ENCODE peak calls at places on chromosomes 5 and 9, in five cellular contexts. X is left ventricle myocardium inferior, E is cardiac muscle cell, C is MM.1S, S is GM23338. B is an unnamed sample. For H3K4me1, the result is how much of the 10 kb centered on the place peaks cover.

GRCh38 chr5:25006734-25007133 is 362.0 kb upstream of the CDH10 start:
- DNase-seq in X (no peak), E (peak), C (peak), S (peak), B (no peak)

GRCh38 chr9:109250311-109250741 is 70.5 kb downstream of the EPB41L4B start:
- DNase-seq in X (no peak), E (no peak), C (no peak), S (no peak), B (no peak)

GRCh38 chr5:16935271-16936149 is 578 bp downstream of the MYO10 start:
- DNase-seq in X (no peak), E (peak), C (no peak), S (peak), B (peak)

GRCh38 chr5:141084487-141084989 is 9.9 kb upstream of the PCDHB2 start:
- DNase-seq in X (no peak), E (peak), C (peak), S (peak), B (no peak)

GRCh38 chr9:134325813-134326753 is at the start of gene RXRA:
- DNase-seq in X (peak), E (peak), C (peak), S (peak), B (peak)

GRCh38 chr5:179115845-179116524 is 55.8 kb downstream of the ZNF354C start:
- DNase-seq in X (no peak), E (no peak), C (no peak), S (no peak), B (peak)

GRCh38 chr5:180589771-180590542 is 1.3 kb downstream of the SCGB3A1 start:
- DNase-seq in X (no peak), E (no peak), C (peak), S (peak), B (peak)

GRCh38 chr5:111774525-111774924 is 17.5 kb upstream of the NREP start:
- DNase-seq in X (peak), E (peak), C (peak), S (peak), B (no peak)

GRCh38 chr5:142906863-142907671 is 136.9 kb downstream of the ARHGAP26 start:
- DNase-seq in X (peak), E (no peak), C (no peak), S (no peak), B (no peak)

DNA sequence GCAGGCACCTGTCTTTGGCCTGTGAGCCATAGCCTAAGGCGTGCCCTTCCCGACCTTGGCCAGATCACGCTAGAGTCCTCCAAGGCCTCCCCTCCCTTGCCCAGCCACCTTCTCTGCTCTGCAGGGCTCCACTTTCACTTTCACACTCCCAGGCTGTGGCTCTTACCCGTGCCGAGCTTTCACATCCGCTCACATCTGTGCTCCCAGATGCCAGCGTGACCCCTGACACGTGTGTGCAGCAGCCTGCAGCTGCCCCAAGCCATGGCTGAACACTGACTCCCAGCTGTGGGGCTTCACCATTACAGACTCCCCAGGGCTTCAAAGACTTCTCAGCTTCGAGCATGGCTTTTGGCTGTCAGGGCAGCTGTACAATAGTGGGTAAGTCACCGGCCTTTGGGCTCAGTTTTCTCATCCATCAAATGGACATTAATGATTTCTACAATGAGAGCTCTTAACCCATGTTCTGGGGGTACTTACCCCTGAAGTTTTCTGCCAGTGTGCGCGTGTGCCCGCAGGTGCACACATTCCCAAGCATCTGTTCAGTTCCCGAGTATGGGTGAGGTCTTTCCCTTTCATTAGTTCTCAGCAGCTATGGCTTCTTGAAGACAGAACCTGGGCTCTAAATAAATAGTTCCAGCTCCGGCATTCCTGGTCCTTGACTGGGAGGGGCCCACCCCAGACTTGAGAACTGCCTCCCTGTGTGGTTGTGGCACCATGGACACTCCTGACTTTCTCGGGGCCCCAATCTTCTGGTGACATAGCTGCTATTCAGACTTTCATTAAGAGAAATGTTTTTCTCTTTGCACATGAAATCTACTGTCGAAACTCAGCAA is 118.6 kb downstream of the RGS3 start:
- DNase-seq in X (peak), E (no peak), C (peak), S (no peak), B (peak)
- H3K4me3 ChIP-seq in X (peak), E (no peak), C (no peak), S (no peak), B (peak)

GRCh38 chr9:613771-614347 is 227.6 kb upstream of the DMRT1 start:
- DNase-seq in X (peak), E (peak), C (peak), S (peak), B (peak)
- TF ChIP-seq CTCF in X (peak), E (peak), C (peak), S (peak), B (peak)

GRCh38 chr5:116379306-116379705 is 195.3 kb downstream of the SEMA6A start:
- DNase-seq in X (no peak), E (no peak), C (no peak), S (no peak), B (no peak)

GRCh38 chr5:116378007-116378831 is 196.4 kb downstream of the SEMA6A start:
- DNase-seq in X (no peak), E (no peak), C (no peak), S (no peak), B (no peak)

GRCh38 chr5:116374434-116374852 is 200.2 kb downstream of the SEMA6A start:
- DNase-seq in X (no peak), E (no peak), C (no peak), S (no peak), B (no peak)

GRCh38 chr5:116375926-116376325 is 198.7 kb downstream of the SEMA6A start:
- DNase-seq in X (no peak), E (no peak), C (no peak), S (no peak), B (no peak)

DNA sequence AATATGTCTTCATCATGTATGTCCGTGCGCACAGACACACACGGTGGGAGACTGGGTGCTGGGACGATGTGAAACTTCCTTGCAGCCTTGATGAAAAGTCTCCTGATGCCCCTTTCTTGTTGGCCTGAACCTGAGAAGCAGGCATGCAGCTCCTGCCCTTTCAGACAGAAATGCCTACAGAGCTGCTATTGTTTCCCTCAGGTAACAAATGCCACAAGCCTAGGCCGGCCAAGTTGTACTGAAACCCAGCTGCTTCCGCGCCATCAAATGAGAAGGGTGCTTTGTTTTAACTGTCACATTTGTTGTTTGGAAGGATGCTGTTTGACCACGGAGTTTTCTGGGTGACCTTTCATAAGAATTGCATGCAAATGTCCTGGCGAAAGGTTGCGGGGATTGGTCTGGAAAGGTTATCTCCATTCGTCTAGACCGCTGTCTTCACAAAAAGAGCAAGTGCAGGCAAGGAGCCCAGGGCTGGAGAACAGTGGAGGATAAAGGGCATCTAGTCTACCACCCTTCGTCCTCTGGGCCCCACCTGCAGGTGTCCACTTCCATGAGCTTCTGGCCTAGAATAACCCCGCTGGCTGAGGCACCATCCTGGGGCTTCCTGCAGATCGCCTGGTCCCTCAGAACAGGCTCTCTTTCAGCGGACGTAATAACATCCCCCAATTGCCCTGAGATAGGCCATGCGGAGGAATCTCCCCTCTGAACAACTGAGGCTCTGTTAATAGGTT is 197.2 kb downstream of the SEMA6A start:
- DNase-seq in X (no peak), E (no peak), C (peak), S (no peak), B (no peak)
- H3K4me1 ChIP-seq in X (under half), E (under half), C (under half), S (under half), B (under half)

GRCh38 chr5:99063737-99064136 is 134.9 kb upstream of the CHD1 start:
- DNase-seq in X (no peak), E (no peak), C (no peak), S (no peak), B (no peak)
- H3K4me3 ChIP-seq in X (no peak), E (no peak), C (no peak), S (no peak), B (no peak)

GRCh38 chr5:8396756-8397155 is 527.8 kb downstream of the MTRR start:
- DNase-seq in X (no peak), E (no peak), C (no peak), S (no peak), B (no peak)

GRCh38 chr5:8391916-8392315 is 523.0 kb downstream of the MTRR start:
- DNase-seq in X (no peak), E (no peak), C (no peak), S (no peak), B (no peak)

GRCh38 chr5:8399471-8399870 is 530.5 kb downstream of the MTRR start:
- DNase-seq in X (no peak), E (no peak), C (no peak), S (no peak), B (no peak)

DNA sequence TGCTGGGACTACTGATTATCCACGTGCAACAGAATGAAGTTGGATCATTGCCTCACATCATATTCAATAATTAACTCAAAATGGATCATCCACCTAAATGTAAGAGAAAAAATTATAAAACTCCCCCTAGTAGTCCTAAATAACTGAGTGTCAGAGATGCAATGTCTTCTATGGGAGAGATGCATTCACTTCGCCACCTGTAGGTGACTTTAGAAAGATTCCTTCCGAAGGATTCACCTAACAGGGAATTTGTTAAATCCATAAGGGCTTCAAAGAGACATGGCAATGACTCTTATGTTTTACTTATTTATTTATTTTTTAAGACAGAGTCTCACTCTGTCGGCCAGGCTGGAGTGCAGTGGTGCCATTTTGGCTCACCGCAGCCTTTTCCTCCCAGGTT is 526.0 kb downstream of the MTRR start:
- DNase-seq in X (no peak), E (peak), C (no peak), S (peak), B (no peak)
- TF ChIP-seq CTCF in X (no peak), E (no peak), C (no peak), S (peak), B (no peak)

DNA sequence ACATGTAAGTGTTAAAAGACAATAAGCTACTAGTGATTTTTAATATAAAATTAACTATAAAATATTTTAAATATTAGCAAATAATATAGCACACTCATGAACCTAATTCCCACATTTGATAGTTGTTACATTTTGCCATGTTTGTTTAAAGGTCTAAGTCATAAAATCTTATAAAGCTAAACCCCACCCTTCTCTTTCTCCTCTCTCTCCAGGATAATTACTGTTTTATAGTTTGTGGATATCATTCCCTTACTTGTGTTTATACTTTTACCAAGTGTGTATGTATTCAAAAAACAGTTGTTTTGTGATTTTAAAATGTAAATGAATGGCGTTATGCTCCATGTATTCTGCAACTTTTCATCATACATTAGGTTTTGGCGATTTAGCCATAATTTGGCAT is 34.2 kb downstream of the LYRM7 start:
- DNase-seq in X (no peak), E (no peak), C (no peak), S (no peak), B (no peak)
- H3K4me1 ChIP-seq in X (under half), E (under half), C (under half), S (under half), B (under half)

GRCh38 chr5:59769041-59769360 is 124.5 kb downstream of the PDE4D start:
- DNase-seq in X (no peak), E (no peak), C (no peak), S (no peak), B (no peak)

GRCh38 chr5:59767753-59768159 is 125.8 kb downstream of the PDE4D start:
- DNase-seq in X (no peak), E (no peak), C (no peak), S (no peak), B (no peak)

GRCh38 chr5:59766394-59766793 is 127.1 kb downstream of the PDE4D start:
- DNase-seq in X (no peak), E (no peak), C (no peak), S (no peak), B (no peak)

GRCh38 chr5:59769832-59770231 is 123.7 kb downstream of the PDE4D start:
- DNase-seq in X (no peak), E (no peak), C (no peak), S (no peak), B (no peak)

GRCh38 chr5:59768204-59769040 is 125.1 kb downstream of the PDE4D start:
- DNase-seq in X (peak), E (peak), C (no peak), S (peak), B (peak)
- H3K4me3 ChIP-seq in X (peak), E (peak), C (no peak), S (peak), B (peak)